ENCODE peak calls at places on chromosome 13, in six cellular contexts. C is C1 segment of cervical spinal cord, O is EL, X is GM19239, T is neural progenitor cell, Y is sigmoid colon. J is an unnamed sample.

GRCh38 chr13:112740502-112741131 is 50.8 kb downstream of the ATP11A start:
- DNase-seq in C (no peak), O (peak), X (no peak), T (no peak), Y (peak), J (peak)

GRCh38 chr13:113461022-113461751 is 7.9 kb upstream of the ADPRHL1 start:
- DNase-seq in C (no peak), O (no peak), X (no peak), T (no peak), Y (no peak), J (no peak)

GRCh38 chr13:97133955-97134354 is 88.2 kb upstream of the MBNL2 start:
- DNase-seq in C (no peak), O (no peak), X (no peak), T (no peak), Y (no peak), J (peak)

GRCh38 chr13:42039457-42039945 is 8.9 kb upstream of the DGKH start:
- DNase-seq in C (no peak), O (no peak), X (peak), T (no peak), Y (no peak), J (no peak)

GRCh38 chr13:111911141-111911720 is 155.7 kb upstream of the SOX1 start:
- DNase-seq in C (no peak), O (no peak), X (no peak), T (no peak), Y (peak), J (no peak)

GRCh38 chr13:109760372-109760771 is 26.0 kb downstream of the IRS2 start:
- DNase-seq in C (no peak), O (no peak), X (no peak), T (no peak), Y (no peak), J (no peak)

GRCh38 chr13:74203576-74203975 is 69.4 kb upstream of the KLF12 start:
- DNase-seq in C (no peak), O (peak), X (no peak), T (no peak), Y (no peak), J (peak)

GRCh38 chr13:99220199-99220931 is 19.7 kb downstream of the UBAC2 start:
- DNase-seq in C (no peak), O (no peak), X (no peak), T (no peak), Y (no peak), J (no peak)

GRCh38 chr13:19618925-19619324 is 14.5 kb upstream of the MPHOSPH8 start:
- DNase-seq in C (no peak), O (peak), X (no peak), T (peak), Y (no peak), J (peak)

GRCh38 chr13:30332516-30333165 is 25.3 kb upstream of the KATNAL1 start:
- DNase-seq in C (no peak), O (no peak), X (no peak), T (no peak), Y (no peak), J (no peak)